ENCODE peak calls at places on chromosomes 3 and 15, in ten cellular contexts. B is uterus, F is GM12878, D is HCT116, E is tibial nerve, M is body of pancreas, G is right lobe of liver, V is Peyer's patch, C is testis, I is A549. X is an unnamed sample.

GRCh38 chr3:189508784-189509489 is 122.3 kb upstream of the TP63 start:
- DNase-seq in D (no peak), G (no peak), F (no peak), E (no peak), M (no peak), B (peak; percentile 19), C (no peak), I (no peak), V (no peak), X (no peak)

GRCh38 chr3:37197810-37198371 is 23.5 kb upstream of the LRRFIP2 start:
- DNase-seq in B (no peak), G (no peak), E (no peak), F (no peak), V (no peak), M (no peak), I (no peak), D (peak; percentile 39), C (no peak), X (no peak)

GRCh38 chr3:30508319-30508718 is 98.1 kb upstream of the TGFBR2 start:
- DNase-seq in C (no peak), M (no peak), I (no peak), D (no peak), F (no peak), E (no peak), G (no peak), B (no peak), V (no peak), X (no peak)

GRCh38 chr3:169501080-169501479 is 162.4 kb downstream of the MECOM start:
- DNase-seq in C (no peak), G (no peak), E (no peak), D (no peak), I (no peak), M (no peak), F (no peak), B (no peak), V (no peak), X (no peak)

GRCh38 chr3:177932750-177933660 is 603.2 kb upstream of the KCNMB2 start:
- DNase-seq in E (no peak), D (no peak), G (no peak), I (no peak), V (no peak), B (no peak), C (no peak), M (no peak), F (no peak), X (no peak)

GRCh38 chr15:61195116-61196002 is 33.7 kb downstream of the RORA start:
- DNase-seq in C (peak; percentile 21), I (peak; percentile 37), D (peak; percentile 26), M (peak; percentile 17), G (no peak), B (no peak), E (peak; percentile 25), F (peak; percentile 7), V (no peak), X (no peak)

GRCh38 chr15:51382787-51383186 is 41.3 kb downstream of the GLDN start:
- DNase-seq in D (peak; percentile 16), B (peak; percentile 21), F (no peak), C (peak; percentile 65), E (peak; percentile 36), I (peak; percentile 55), V (no peak), M (peak; percentile 36), G (no peak), X (no peak)

GRCh38 chr3:182491571-182491970 is 301.7 kb upstream of the ATP11B start:
- DNase-seq in I (no peak), M (no peak), B (no peak), D (no peak), V (no peak), G (no peak), C (no peak), F (no peak), E (no peak), X (no peak)

GRCh38 chr3:141371882-141372281 is 3.6 kb downstream of the ZBTB38 start:
- DNase-seq in E (no peak), I (no peak), M (no peak), D (no peak), B (no peak), F (no peak), V (no peak), G (no peak), C (no peak), X (no peak)

GRCh38 chr3:188170461-188171459 is 16.8 kb downstream of the LPP start:
- DNase-seq in G (peak; percentile 77), V (no peak), E (no peak), I (no peak), B (no peak), D (no peak), F (no peak), M (no peak), C (no peak), X (no peak)

GRCh38 chr3:171970301-171970788 is 69.0 kb upstream of the FNDC3B start:
- DNase-seq in E (no peak), I (no peak), C (no peak), M (no peak), V (no peak), F (no peak), G (no peak), B (no peak), D (no peak), X (no peak)

GRCh38 chr15:49492834-49493233 is 69.8 kb downstream of the FGF7 start:
- DNase-seq in D (no peak), C (no peak), F (no peak), V (no peak), B (no peak), I (no peak), M (no peak), E (no peak), G (no peak), X (no peak)

GRCh38 chr3:129104498-129105079 is 17.0 kb downstream of the RAB43 start:
- DNase-seq in I (no peak), G (no peak), F (no peak), C (no peak), M (no peak), V (no peak), E (no peak), B (no peak), D (no peak), X (no peak)

GRCh38 chr3:180409170-180409569 is 192.8 kb upstream of the TTC14 start:
- DNase-seq in B (no peak), E (no peak), F (no peak), G (no peak), V (no peak), I (no peak), M (no peak), D (no peak), C (no peak), X (no peak)

GRCh38 chr3:179865876-179866505 is 170.7 kb downstream of the PEX5L start:
- DNase-seq in G (no peak), V (no peak), E (no peak), C (no peak), D (no peak), F (no peak), I (no peak), M (no peak), B (no peak), X (no peak)

GRCh38 chr15:45200799-45201556 is 13.2 kb upstream of the SHF start:
- DNase-seq in I (peak; percentile 24), C (peak; percentile 90), G (peak; percentile 79), F (peak; percentile 75), B (peak; percentile 90), D (peak; percentile 79), M (peak; percentile 87), E (peak; percentile 85), V (peak; percentile 81), X (peak; percentile 81)

GRCh38 chr15:45200001-45200798 is 12.4 kb upstream of the SHF start:
- DNase-seq in V (peak; percentile 96), C (peak; percentile 98), B (peak; percentile 94), D (peak; percentile 91), I (peak; percentile 54), F (peak; percentile 97), E (peak; percentile 100), M (peak; percentile 98), G (peak; percentile 97), X (peak; percentile 92)

GRCh38 chr15:45199136-45199810 is 11.5 kb upstream of the SHF start:
- DNase-seq in V (peak; percentile 65), B (no peak), C (peak; percentile 49), F (peak; percentile 34), D (no peak), I (no peak), M (peak; percentile 24), G (no peak), E (peak; percentile 37), X (peak; percentile 43)

GRCh38 chr15:45197512-45197911 is 9.7 kb upstream of the SHF start:
- DNase-seq in F (no peak), M (no peak), B (no peak), D (no peak), I (no peak), E (no peak), V (no peak), G (no peak), C (no peak), X (no peak)

GRCh38 chr15:45198337-45199135 is 10.8 kb upstream of the SHF start:
- DNase-seq in E (peak; percentile 98), V (peak; percentile 94), C (peak; percentile 96), F (peak; percentile 98), M (peak; percentile 98), D (peak; percentile 94), I (peak; percentile 62), B (peak; percentile 97), G (peak; percentile 95), X (peak; percentile 96)
- TF ChIP-seq POLR2A in E (peak; percentile 93), V (peak; percentile 91), C (peak; percentile 83), F (peak; percentile 96), M (peak; percentile 97), D (peak; percentile 52), I (peak; percentile 50), B (peak; percentile 81), G (peak; percentile 87), X (peak; percentile 98)

GRCh38 chr3:9770276-9770812 is 597 bp upstream of the CAMK1 start:
- DNase-seq in B (peak; percentile 97), V (peak; percentile 77), G (peak; percentile 99), M (peak; percentile 95), I (no peak), D (no peak), C (peak; percentile 95), E (peak; percentile 94), F (no peak), X (peak; percentile 100)
- H3K27ac ChIP-seq in B (peak overlapping the region; percentile 95), V (peak overlapping the region; percentile 87), G (peak overlapping the region; percentile 84), M (peak overlapping the region; percentile 84), I (peak overlapping the region; percentile 95), D (no peak overlapping the region), C (peak overlapping the region; percentile 91), E (peak overlapping the region; percentile 91), F (no peak overlapping the region), X (peak overlapping the region; percentile 92)

DNA sequence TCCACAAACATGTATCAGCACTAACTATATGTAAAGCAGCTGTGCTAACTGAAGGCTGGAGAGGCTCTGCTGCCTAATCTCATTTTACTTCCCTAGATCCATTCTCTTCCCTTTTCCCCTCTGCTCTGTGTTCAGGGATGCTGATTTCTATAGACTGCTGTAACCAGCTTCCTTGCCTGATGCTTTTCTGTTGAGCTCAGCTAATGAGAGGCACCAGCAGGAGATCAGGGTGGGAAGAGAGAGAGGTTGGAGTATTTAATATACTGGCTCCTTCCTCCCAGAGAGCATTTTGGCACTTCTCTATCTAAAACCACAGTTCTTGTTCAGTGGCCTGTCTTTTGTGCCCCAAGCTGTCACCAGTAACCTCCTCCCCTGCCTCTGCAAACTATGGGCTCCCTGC is 69.6 kb downstream of the CADPS start:
- DNase-seq in D (no peak), F (no peak), E (no peak), B (no peak), V (no peak), G (no peak), M (no peak), C (no peak), I (no peak), X (no peak)
- H3K4me1 ChIP-seq in D (no peaks in the 10 kb centered on the region), F (no peaks in the 10 kb centered on the region), E (no peaks in the 10 kb centered on the region), B (no peaks in the 10 kb centered on the region), V (no peaks in the 10 kb centered on the region), G (no peaks in the 10 kb centered on the region), M (no peaks in the 10 kb centered on the region), C (no peaks in the 10 kb centered on the region), I (no peaks in the 10 kb centered on the region), X (no peaks in the 10 kb centered on the region)

GRCh38 chr3:185070491-185071335 is 82.1 kb downstream of the C3orf70 start:
- DNase-seq in B (no peak), E (no peak), F (no peak), D (peak; percentile 18), M (peak; percentile 3), I (peak; percentile 11), C (peak; percentile 67), V (peak; percentile 67), G (no peak), X (no peak)
- TF ChIP-seq POLR2A in B (no peak), E (no peak), F (no peak), D (no peak), M (no peak), I (no peak), C (no peak), V (no peak), G (no peak), X (no peak)